ENCODE peak calls at places on chromosomes 5 and 9, in four cellular contexts. E, P, F and N are unnamed samples.

GRCh38 chr5:165209101-165209727 is 1703.8 kb downstream of the MAT2B start:
- DNase-seq in E (no peak), F (no peak), P (peak; percentile 34), N (no peak)

GRCh38 chr5:176736271-176736965 is 73.9 kb upstream of the UNC5A start:
- DNase-seq in P (no peak), E (no peak), F (peak; percentile 33), N (no peak)

GRCh38 chr5:92890841-92891244 is 690.2 kb downstream of the NR2F1-AS1 start:
- DNase-seq in F (no peak), E (no peak), P (no peak), N (no peak)

GRCh38 chr5:111834926-111835599 is 78.1 kb upstream of the NREP start:
- DNase-seq in E (no peak), F (no peak), P (no peak), N (no peak)

GRCh38 chr5:160643588-160643987 is 208.4 kb downstream of the ATP10B start:
- DNase-seq in F (no peak), P (no peak), E (no peak), N (no peak)

GRCh38 chr9:131656356-131657030 is 83.4 kb downstream of the RAPGEF1 start:
- DNase-seq in E (no peak), P (no peak), F (no peak), N (no peak)

GRCh38 chr5:4199461-4199860 is 603.8 kb downstream of the IRX1 start:
- DNase-seq in P (no peak), E (no peak), F (no peak), N (no peak)

GRCh38 chr5:164433471-164433870 is 928.1 kb downstream of the MAT2B start:
- DNase-seq in F (no peak), P (no peak), E (no peak), N (no peak)

GRCh38 chr9:126724226-126724625 is 80.6 kb upstream of the ZBTB43 start:
- DNase-seq in P (no peak), F (no peak), E (no peak), N (no peak)

GRCh38 chr9:124017929-124018730 is 6.6 kb downstream of the LHX2 start:
- DNase-seq in F (no peak), P (no peak), E (no peak), N (no peak)

GRCh38 chr5:174235993-174236528 is 190.6 kb downstream of the NSG2 start:
- DNase-seq in P (no peak), E (no peak), F (no peak), N (no peak)

GRCh38 chr9:37710039-37710438 is 43.6 kb upstream of the TRMT10B start:
- DNase-seq in P (no peak), F (no peak), E (no peak), N (no peak)

GRCh38 chr5:40308867-40309266 is 370.8 kb upstream of the PTGER4 start:
- DNase-seq in F (no peak), P (no peak), E (no peak), N (no peak)

GRCh38 chr5:177482359-177482795 is 8.9 kb upstream of the DBN1 start:
- DNase-seq in E (no peak), P (no peak), F (no peak), N (no peak)

GRCh38 chr5:171470420-171470819 is 51.0 kb downstream of the FGF18 start:
- DNase-seq in F (no peak), P (no peak), E (no peak), N (no peak)

GRCh38 chr9:108512426-108513173 is 343.2 kb downstream of the ACTL7B start:
- DNase-seq in E (no peak), F (no peak), P (no peak), N (no peak)

GRCh38 chr9:115018547-115019435 is 88.4 kb upstream of the TNFSF8 start:
- DNase-seq in F (no peak), P (no peak), E (peak; percentile 90), N (no peak)

GRCh38 chr5:125719681-125720676 is 703.2 kb upstream of the GRAMD2B start:
- DNase-seq in P (no peak), E (peak; percentile 12), F (no peak), N (peak; percentile 37)

GRCh38 chr5:144065766-144066165 is 104.7 kb downstream of the YIPF5 start:
- DNase-seq in P (no peak), E (no peak), F (no peak), N (no peak)

GRCh38 chr5:116176124-116176523 is 91.3 kb downstream of the COMMD10 start:
- DNase-seq in E (no peak), F (no peak), P (no peak), N (no peak)

GRCh38 chr9:133188006-133188842 is 20.8 kb downstream of the OBP2B start:
- DNase-seq in F (no peak), E (no peak), P (peak; percentile 41), N (peak; percentile 36)

GRCh38 chr9:132350861-132351315 is 3.9 kb downstream of the SETX start:
- DNase-seq in F (no peak), E (no peak), P (no peak), N (no peak)

GRCh38 chr5:73382412-73382795 is 66.2 kb downstream of the FOXD1 start:
- DNase-seq in P (no peak), E (no peak), F (no peak), N (no peak)

GRCh38 chr5:110478899-110479298 is 247.6 kb downstream of the TMEM232 start:
- DNase-seq in P (peak; percentile 9), E (peak; percentile 78), F (no peak), N (no peak)

GRCh38 chr5:81819556-81820314 is 68.8 kb upstream of the SSBP2 start:
- DNase-seq in E (no peak), F (no peak), P (peak; percentile 54), N (no peak)

GRCh38 chr9:108830292-108830691 is 25.5 kb downstream of the ACTL7B start:
- DNase-seq in P (peak; percentile 57), E (no peak), F (no peak), N (no peak)

GRCh38 chr9:86500667-86501435 is 146.6 kb upstream of the TUT7 start:
- DNase-seq in F (no peak), E (peak; percentile 92), P (peak; percentile 61), N (no peak)

GRCh38 chr5:58582004-58582403 is 871 bp upstream of the RAB3C start:
- DNase-seq in P (peak; percentile 4), F (peak; percentile 38), E (no peak), N (peak; percentile 25)

GRCh38 chr5:159951387-159951786 is 35.1 kb downstream of the ADRA1B start:
- DNase-seq in P (no peak), E (no peak), F (no peak), N (no peak)

GRCh38 chr9:23123048-23123632 is 676.5 kb downstream of the DMRTA1 start:
- DNase-seq in E (no peak), P (peak; percentile 16), F (peak; percentile 20), N (peak; percentile 23)
- TF ChIP-seq CTCF in E (peak; percentile 35), P (peak; percentile 76), F (peak; percentile 69), N (peak; percentile 87)

GRCh38 chr5:135204151-135204600 is 170.1 kb upstream of the PITX1 start:
- DNase-seq in F (no peak), E (no peak), P (no peak), N (no peak)
- TF ChIP-seq CTCF in F (no peak), E (peak; percentile 47), P (peak; percentile 17), N (peak; percentile 63)

GRCh38 chr9:81618923-81619322 is 70.4 kb downstream of the TLE1 start:
- DNase-seq in E (no peak), P (no peak), F (no peak), N (no peak)

GRCh38 chr9:81621111-81621510 is 68.2 kb downstream of the TLE1 start:
- DNase-seq in E (no peak), F (no peak), P (no peak), N (no peak)

GRCh38 chr9:81620009-81620405 is 69.3 kb downstream of the TLE1 start:
- DNase-seq in E (no peak), P (no peak), F (no peak), N (no peak)

GRCh38 chr9:81621785-81622243 is 67.5 kb downstream of the TLE1 start:
- DNase-seq in F (no peak), E (no peak), P (no peak), N (peak; percentile 37)

DNA sequence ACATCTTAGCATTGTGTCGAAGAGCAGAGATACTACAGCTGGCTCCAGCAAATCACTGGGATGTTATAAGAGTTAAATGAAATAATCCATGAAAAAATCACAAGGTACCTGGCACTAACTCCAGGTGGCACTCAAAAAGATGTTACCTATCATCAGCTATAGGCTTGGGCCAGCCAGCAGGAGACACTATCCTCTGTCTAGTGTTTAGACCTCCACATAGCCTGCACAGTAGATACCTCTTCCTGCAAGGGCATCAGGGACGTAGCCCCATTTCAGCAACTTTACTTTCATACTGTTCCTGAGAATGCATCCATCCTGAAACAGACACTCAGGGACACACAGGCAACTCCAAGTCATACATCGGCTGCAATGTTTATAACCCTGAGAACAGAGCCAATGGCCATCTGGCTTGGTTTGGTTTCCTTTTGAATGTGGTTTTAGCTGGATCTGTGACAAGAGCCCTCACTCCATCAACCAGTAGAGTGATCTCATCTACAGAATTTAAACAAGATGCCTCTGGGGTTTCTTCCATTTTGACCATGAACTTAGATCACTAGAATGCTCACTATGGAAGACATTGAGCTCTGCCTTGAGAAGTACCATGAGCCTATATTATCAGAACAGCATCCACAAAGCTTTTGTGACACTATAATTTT is 69.9 kb downstream of the TLE1 start:
- DNase-seq in E (peak; percentile 72), F (no peak), P (no peak), N (no peak)
- TF ChIP-seq CTCF in E (no peak), F (no peak), P (no peak), N (no peak)

DNA sequence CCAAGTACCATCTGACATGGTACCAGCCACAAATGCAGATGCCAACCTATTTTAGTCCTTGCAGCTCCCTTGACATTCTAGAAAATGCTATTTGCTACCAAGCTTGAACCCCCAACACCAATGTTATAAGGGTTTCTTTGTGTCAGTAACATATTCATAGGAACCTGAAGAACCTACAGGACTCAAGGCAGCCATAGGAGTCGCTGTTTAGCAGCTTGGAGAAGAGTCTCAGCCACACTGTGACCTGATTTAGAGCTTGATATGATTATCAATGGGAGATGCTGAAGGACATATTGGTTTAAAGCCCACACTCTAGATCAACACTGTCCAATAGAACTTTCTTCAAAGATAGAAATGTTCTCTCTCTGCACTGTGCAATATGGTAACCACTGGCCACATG is 6.4 kb upstream of the ZFR start:
- DNase-seq in P (no peak), F (no peak), E (no peak), N (no peak)
- TF ChIP-seq CTCF in P (no peak), F (no peak), E (peak; percentile 5), N (peak; percentile 44)

GRCh38 chr5:172983542-172984243 is at the start of gene ATP6V0E1:
- DNase-seq in E (peak; percentile 54), P (peak; percentile 98), F (peak; percentile 97), N (peak; percentile 97)

GRCh38 chr5:172985596-172985995 is 2.0 kb downstream of the ATP6V0E1 start:
- DNase-seq in P (no peak), E (no peak), F (no peak), N (no peak)

GRCh38 chr5:172981931-172982330 is 1.6 kb upstream of the ATP6V0E1 start:
- DNase-seq in P (no peak), F (no peak), E (no peak), N (no peak)

GRCh38 chr5:172979778-172980177 is 3.8 kb upstream of the ATP6V0E1 start:
- DNase-seq in F (no peak), E (no peak), P (no peak), N (no peak)

GRCh38 chr5:172984244-172984953 is 828 bp downstream of the ATP6V0E1 start:
- DNase-seq in E (peak; percentile 50), P (peak; percentile 88), F (peak; percentile 10), N (peak; percentile 50)
- TF ChIP-seq CTCF in E (peak; percentile 78), P (peak; percentile 70), F (peak; percentile 20), N (peak; percentile 61)

GRCh38 chr5:142141463-142141862 is 32.9 kb downstream of the NDFIP1 start:
- DNase-seq in F (no peak), E (no peak), P (no peak), N (no peak)
- TF ChIP-seq CTCF in F (peak; percentile 48), E (no peak), P (no peak), N (peak; percentile 41)